ENCODE peak calls at places on chromosomes 6 and 20, in four cellular contexts. I is HepG2, K is GM12878, N is K562. W is an unnamed sample.

GRCh38 chr6:138404666-138405337 is 779 bp downstream of the HEBP2 start:
- DNase-seq in N (peak; percentile 56), I (no peak), K (no peak), W (no peak)

GRCh38 chr6:116258520-116258919 is 4.6 kb upstream of the TSPYL4 start:
- DNase-seq in I (no peak), N (no peak), K (no peak), W (no peak)

GRCh38 chr6:26502169-26502568 is 2.1 kb downstream of the BTN1A1 start:
- DNase-seq in K (peak; percentile 25), I (peak; percentile 41), N (no peak), W (no peak)

GRCh38 chr6:133939778-133940667 is 13.0 kb upstream of the TBPL1 start:
- DNase-seq in K (no peak), I (peak; percentile 32), N (peak; percentile 46), W (no peak)

GRCh38 chr6:134123666-134124208 is 71.3 kb upstream of the SLC2A12 start:
- DNase-seq in I (peak; percentile 53), K (peak; percentile 12), N (no peak), W (peak; percentile 53)

GRCh38 chr6:26025894-26026832 is 61.1 kb upstream of the HFE start:
- DNase-seq in N (peak; percentile 72), I (peak; percentile 97), K (peak; percentile 89), W (peak; percentile 59)

GRCh38 chr6:138563231-138563630 is 63.9 kb upstream of the NHSL1 start:
- DNase-seq in I (no peak), N (no peak), K (no peak), W (no peak)

GRCh38 chr6:44674226-44675155 is 287.0 kb downstream of the CDC5L start:
- DNase-seq in I (no peak), K (no peak), N (no peak), W (no peak)

GRCh38 chr6:17585766-17586502 is 14.2 kb upstream of the FAM8A1 start:
- DNase-seq in K (no peak), N (no peak), I (peak; percentile 59), W (no peak)

GRCh38 chr6:44966449-44967091 is 361.6 kb upstream of the RUNX2 start:
- DNase-seq in N (peak; percentile 78), I (peak; percentile 24), K (no peak), W (no peak)

GRCh38 chr6:10276888-10277287 is 138.0 kb downstream of the TFAP2A start:
- DNase-seq in I (no peak), N (no peak), K (no peak), W (no peak)

GRCh38 chr20:35458388-35458787 is 3.0 kb downstream of the CEP250 start:
- DNase-seq in N (no peak), K (no peak), I (no peak), W (peak; percentile 44)
- H3K9ac ChIP-seq in N (no peak overlapping the region), K (no peak overlapping the region), I (no peak overlapping the region), W (no peak overlapping the region)

DNA sequence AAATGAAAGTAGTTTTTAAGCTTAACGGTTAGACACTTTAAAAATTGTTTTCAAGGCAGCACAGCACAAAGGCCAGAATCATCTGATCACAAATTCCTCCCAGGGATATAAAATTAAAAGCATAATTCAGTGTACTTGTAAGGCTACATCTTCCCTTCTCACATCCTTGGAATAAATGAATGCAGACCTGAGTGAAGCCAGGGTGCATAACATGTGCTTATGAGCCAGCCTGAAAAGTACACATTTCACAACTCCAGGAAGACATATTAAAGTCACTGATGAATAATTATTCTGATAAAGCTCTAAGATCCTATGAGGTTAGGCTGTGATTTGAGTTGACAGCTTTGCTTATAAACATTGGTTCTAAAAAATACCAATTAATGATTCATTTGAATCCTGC is 163.6 kb downstream of the BTBD9 start:
- DNase-seq in I (no peak), K (no peak), N (no peak), W (no peak)
- TF ChIP-seq FOXM1 in I (no peak), K (no peak), N (no peak), W (no peak)

GRCh38 chr6:142942805-142943227 is 2.2 kb downstream of the HIVEP2 start:
- DNase-seq in N (peak; percentile 28), I (peak; percentile 64), K (no peak), W (peak; percentile 36)
- H3K9ac ChIP-seq in N (no peak overlapping the region), I (no peak overlapping the region), K (peak overlapping the region; percentile 87), W (no peak overlapping the region)

DNA sequence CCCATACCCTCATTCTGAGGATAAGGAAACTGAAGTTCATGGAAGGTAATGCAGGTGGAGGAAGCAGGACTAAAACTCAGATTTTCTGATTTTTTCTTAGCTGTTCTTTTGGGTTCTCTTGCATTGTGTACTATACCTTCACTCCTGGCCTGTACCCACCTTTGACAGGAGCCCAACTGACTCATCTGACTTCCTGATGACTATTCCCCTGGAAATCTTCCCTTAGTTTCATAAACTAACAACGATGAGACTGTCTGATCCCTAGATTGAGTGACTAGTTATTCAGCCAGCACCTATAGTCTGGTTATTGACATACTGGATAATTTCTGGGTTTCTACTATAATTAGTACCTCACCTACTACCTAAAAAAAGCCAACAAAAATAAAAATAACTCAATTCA is 10.1 kb downstream of the CRYBG1 start:
- DNase-seq in K (no peak), N (no peak), I (no peak), W (no peak)
- TF ChIP-seq FOXM1 in K (no peak), N (no peak), I (no peak), W (no peak)

GRCh38 chr6:2030682-2031244 is 214.6 kb downstream of the GMDS start:
- DNase-seq in K (no peak), I (no peak), N (no peak), W (no peak)

GRCh38 chr6:2028457-2029038 is 216.9 kb downstream of the GMDS start:
- DNase-seq in K (peak; percentile 9), I (no peak), N (no peak), W (no peak)

GRCh38 chr6:2029952-2030351 is 215.5 kb downstream of the GMDS start:
- DNase-seq in I (no peak), K (no peak), N (no peak), W (no peak)

GRCh38 chr6:2026133-2026532 is 219.3 kb downstream of the GMDS start:
- DNase-seq in K (no peak), N (no peak), I (no peak), W (no peak)

DNA sequence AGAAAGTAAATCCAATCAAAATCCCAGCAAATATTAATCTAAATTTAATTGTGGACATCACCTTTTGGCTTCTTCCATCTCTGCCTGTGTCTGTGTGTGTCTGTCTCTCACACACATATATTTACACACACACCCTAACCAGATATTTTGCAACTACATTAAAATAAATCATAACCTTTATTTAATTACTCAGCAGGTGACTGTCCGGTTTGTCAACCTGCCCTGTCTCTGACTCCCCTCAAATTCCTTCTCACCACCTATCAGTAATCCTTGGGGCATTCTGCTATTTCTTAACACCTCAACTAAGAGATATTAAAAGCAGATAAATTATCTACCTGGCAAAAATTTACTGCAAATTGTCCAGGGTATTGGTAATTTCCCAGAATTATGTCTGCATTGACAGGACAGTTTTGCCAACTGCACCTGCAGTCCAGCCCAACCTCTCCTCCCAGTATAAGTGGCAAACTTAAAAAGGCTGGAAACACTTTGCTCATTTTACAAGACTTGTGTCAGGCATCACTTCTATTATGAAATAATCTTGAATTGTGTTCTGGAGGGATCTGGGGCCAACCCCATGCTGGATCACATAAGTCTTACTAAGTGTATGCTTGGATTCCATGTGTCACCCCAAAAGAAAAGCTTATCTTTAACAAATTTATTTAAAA is 216.1 kb downstream of the GMDS start:
- DNase-seq in I (no peak), N (no peak), K (no peak), W (no peak)
- H3K9ac ChIP-seq in I (no peak overlapping the region), N (no peak overlapping the region), K (no peak overlapping the region), W (no peak overlapping the region)

DNA sequence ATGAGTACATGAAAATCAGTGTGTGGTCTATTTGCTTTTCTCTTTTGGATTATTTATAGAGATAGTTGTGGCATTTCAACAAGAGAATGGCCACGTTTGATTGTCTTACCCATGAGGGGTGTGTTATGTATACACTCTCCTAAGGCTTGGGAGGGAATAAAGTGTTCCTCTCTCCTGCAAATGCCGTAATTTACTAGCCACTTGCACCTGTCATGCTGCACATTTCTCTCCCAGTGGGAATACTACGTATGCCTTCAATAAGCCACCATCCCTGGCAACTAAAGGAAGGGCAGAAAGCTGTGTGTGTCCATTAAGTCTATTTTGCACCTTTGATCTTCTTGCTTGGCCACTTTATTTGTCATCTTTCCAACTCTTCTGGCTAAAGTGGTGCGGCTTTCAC is 541.2 kb downstream of the QKI start:
- DNase-seq in K (no peak), N (no peak), I (no peak), W (no peak)
- TF ChIP-seq FOXM1 in K (no peak), N (no peak), I (no peak), W (no peak)

DNA sequence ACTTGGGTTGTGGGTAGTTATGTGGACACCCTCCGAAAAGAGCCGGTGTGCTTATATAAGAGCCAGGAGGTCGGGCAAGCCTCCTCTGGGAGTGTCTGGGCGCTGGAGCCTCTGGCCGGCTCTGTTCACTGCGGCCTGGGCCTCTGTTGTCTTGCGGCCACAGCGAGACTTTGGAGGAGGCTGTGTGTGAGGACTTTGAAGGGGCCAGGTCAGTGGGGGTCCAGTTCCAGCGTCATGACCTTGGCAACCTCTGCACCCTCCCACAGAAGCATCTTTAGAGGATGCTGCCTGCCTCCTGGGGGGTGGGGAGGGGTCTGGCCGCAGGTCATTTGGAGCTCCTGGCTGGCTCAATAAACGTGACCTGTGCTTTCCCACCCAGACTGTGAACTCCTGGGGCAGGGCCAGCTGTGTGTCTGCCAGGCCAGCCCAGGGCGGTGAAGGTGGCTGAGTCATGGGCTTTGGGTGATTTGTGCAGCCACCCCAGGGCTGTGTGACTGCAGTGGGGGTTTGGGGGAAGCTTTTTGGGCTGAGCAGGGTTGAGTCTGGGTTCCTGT is 1.2 kb downstream of the TCEA2 start:
- DNase-seq in N (no peak), K (no peak), I (no peak), W (no peak)
- H3K9ac ChIP-seq in N (no peak overlapping the region), K (peak overlapping the region; percentile 82), I (peak overlapping the region; percentile 82), W (peak overlapping the region; percentile 90)

DNA sequence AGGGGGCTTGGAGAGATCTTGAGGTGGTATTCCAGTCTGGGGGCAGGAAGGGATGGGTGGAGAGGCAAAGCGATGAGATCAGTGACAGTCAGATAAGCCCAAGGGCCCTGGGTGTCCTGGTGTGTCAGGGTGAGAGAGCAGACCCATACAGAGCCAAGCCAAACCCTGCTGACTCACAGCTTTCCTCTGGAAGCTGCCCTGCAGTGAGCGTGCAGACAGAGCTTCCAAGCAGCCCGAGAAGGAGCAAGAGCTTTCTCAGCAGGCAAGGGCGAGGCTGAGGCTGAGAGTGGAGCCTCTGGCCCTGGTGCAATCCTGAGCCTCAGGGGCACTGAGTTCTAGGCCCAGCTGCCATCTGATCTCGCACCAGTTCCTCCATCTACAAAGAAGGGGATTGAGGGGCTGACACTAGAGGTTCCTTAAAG is 91.1 kb upstream of the HIVEP1 start:
- DNase-seq in N (peak; percentile 90), I (no peak), K (no peak), W (no peak)
- TF ChIP-seq FOXM1 in N (no peak), I (no peak), K (no peak), W (no peak)